ENCODE peak calls at places on chromosomes 3 and 15, in nine cellular contexts. One of them, this sample, is unnamed.

GRCh38 chr3:12198301-12198700 is 39.6 kb upstream of the TIMP4 start:
- DNase-seq in NB4: no peak
- DNase-seq in gastrocnemius medialis: no peak
- DNase-seq in erythroblast: no peak
- DNase-seq in HCT116: no peak
- DNase-seq in sigmoid colon: no peak
- DNase-seq in uterus: no peak
- DNase-seq in right lobe of liver: no peak
- DNase-seq in prostate gland: no peak
- DNase-seq in this sample: no peak

GRCh38 chr3:167814441-167814951 is 79.0 kb downstream of the SERPINI1 start:
- DNase-seq in NB4: no peak
- DNase-seq in gastrocnemius medialis: no peak
- DNase-seq in erythroblast: no peak
- DNase-seq in HCT116: no peak
- DNase-seq in sigmoid colon: no peak
- DNase-seq in uterus: no peak
- DNase-seq in right lobe of liver: no peak
- DNase-seq in prostate gland: peak; percentile 76
- DNase-seq in this sample: peak; percentile 5

GRCh38 chr3:118987466-118987865 is 47.2 kb downstream of the IGSF11 start:
- DNase-seq in NB4: no peak
- DNase-seq in gastrocnemius medialis: no peak
- DNase-seq in erythroblast: no peak
- DNase-seq in HCT116: no peak
- DNase-seq in sigmoid colon: peak; percentile 85
- DNase-seq in uterus: no peak
- DNase-seq in right lobe of liver: peak; percentile 46
- DNase-seq in prostate gland: peak; percentile 50
- DNase-seq in this sample: no peak

GRCh38 chr15:38252481-38253311 is at the start of gene SPRED1:
- DNase-seq in NB4: peak; percentile 52
- DNase-seq in gastrocnemius medialis: peak; percentile 45
- DNase-seq in erythroblast: peak; percentile 47
- DNase-seq in HCT116: no peak
- DNase-seq in sigmoid colon: peak; percentile 90
- DNase-seq in uterus: peak; percentile 73
- DNase-seq in right lobe of liver: peak; percentile 70
- DNase-seq in prostate gland: peak; percentile 67
- DNase-seq in this sample: peak; percentile 29

GRCh38 chr3:58899953-58900298 is 149.9 kb downstream of the CFAP20DC start:
- DNase-seq in NB4: no peak
- DNase-seq in gastrocnemius medialis: no peak
- DNase-seq in erythroblast: no peak
- DNase-seq in HCT116: no peak
- DNase-seq in sigmoid colon: no peak
- DNase-seq in uterus: no peak
- DNase-seq in right lobe of liver: no peak
- DNase-seq in prostate gland: no peak
- DNase-seq in this sample: no peak

GRCh38 chr15:42914728-42915497 is 5.7 kb downstream of the TTBK2 start:
- DNase-seq in NB4: peak; percentile 44
- DNase-seq in gastrocnemius medialis: no peak
- DNase-seq in erythroblast: peak; percentile 15
- DNase-seq in HCT116: no peak
- DNase-seq in sigmoid colon: no peak
- DNase-seq in uterus: no peak
- DNase-seq in right lobe of liver: no peak
- DNase-seq in prostate gland: no peak
- DNase-seq in this sample: no peak

GRCh38 chr15:43206054-43206453 is 14.8 kb downstream of the EPB42 start:
- DNase-seq in NB4: no peak
- DNase-seq in gastrocnemius medialis: no peak
- DNase-seq in erythroblast: no peak
- DNase-seq in HCT116: no peak
- DNase-seq in sigmoid colon: no peak
- DNase-seq in uterus: no peak
- DNase-seq in right lobe of liver: no peak
- DNase-seq in prostate gland: no peak
- DNase-seq in this sample: no peak

GRCh38 chr3:43537206-43537605 is 84.6 kb downstream of the ANO10 start:
- DNase-seq in NB4: no peak
- DNase-seq in gastrocnemius medialis: no peak
- DNase-seq in erythroblast: no peak
- DNase-seq in HCT116: no peak
- DNase-seq in sigmoid colon: no peak
- DNase-seq in uterus: no peak
- DNase-seq in right lobe of liver: no peak
- DNase-seq in prostate gland: no peak
- DNase-seq in this sample: no peak

GRCh38 chr3:47004369-47005211 is 25.1 kb downstream of the NBEAL2 start:
- DNase-seq in NB4: no peak
- DNase-seq in gastrocnemius medialis: no peak
- DNase-seq in erythroblast: no peak
- DNase-seq in HCT116: no peak
- DNase-seq in sigmoid colon: peak; percentile 59
- DNase-seq in uterus: peak; percentile 12
- DNase-seq in right lobe of liver: no peak
- DNase-seq in prostate gland: no peak
- DNase-seq in this sample: no peak

GRCh38 chr3:47001731-47002489 is 22.4 kb downstream of the NBEAL2 start:
- DNase-seq in NB4: no peak
- DNase-seq in gastrocnemius medialis: no peak
- DNase-seq in erythroblast: no peak
- DNase-seq in HCT116: no peak
- DNase-seq in sigmoid colon: peak; percentile 55
- DNase-seq in uterus: no peak
- DNase-seq in right lobe of liver: no peak
- DNase-seq in prostate gland: no peak
- DNase-seq in this sample: no peak

GRCh38 chr3:47005212-47006144 is 26.0 kb downstream of the NBEAL2 start:
- DNase-seq in NB4: no peak
- DNase-seq in gastrocnemius medialis: no peak
- DNase-seq in erythroblast: no peak
- DNase-seq in HCT116: no peak
- DNase-seq in sigmoid colon: peak; percentile 65
- DNase-seq in uterus: peak; percentile 13
- DNase-seq in right lobe of liver: no peak
- DNase-seq in prostate gland: peak; percentile 54
- DNase-seq in this sample: no peak

GRCh38 chr3:47002490-47003410 is 23.3 kb downstream of the NBEAL2 start:
- DNase-seq in NB4: no peak
- DNase-seq in gastrocnemius medialis: no peak
- DNase-seq in erythroblast: no peak
- DNase-seq in HCT116: no peak
- DNase-seq in sigmoid colon: peak; percentile 61
- DNase-seq in uterus: no peak
- DNase-seq in right lobe of liver: no peak
- DNase-seq in prostate gland: no peak
- DNase-seq in this sample: no peak

DNA sequence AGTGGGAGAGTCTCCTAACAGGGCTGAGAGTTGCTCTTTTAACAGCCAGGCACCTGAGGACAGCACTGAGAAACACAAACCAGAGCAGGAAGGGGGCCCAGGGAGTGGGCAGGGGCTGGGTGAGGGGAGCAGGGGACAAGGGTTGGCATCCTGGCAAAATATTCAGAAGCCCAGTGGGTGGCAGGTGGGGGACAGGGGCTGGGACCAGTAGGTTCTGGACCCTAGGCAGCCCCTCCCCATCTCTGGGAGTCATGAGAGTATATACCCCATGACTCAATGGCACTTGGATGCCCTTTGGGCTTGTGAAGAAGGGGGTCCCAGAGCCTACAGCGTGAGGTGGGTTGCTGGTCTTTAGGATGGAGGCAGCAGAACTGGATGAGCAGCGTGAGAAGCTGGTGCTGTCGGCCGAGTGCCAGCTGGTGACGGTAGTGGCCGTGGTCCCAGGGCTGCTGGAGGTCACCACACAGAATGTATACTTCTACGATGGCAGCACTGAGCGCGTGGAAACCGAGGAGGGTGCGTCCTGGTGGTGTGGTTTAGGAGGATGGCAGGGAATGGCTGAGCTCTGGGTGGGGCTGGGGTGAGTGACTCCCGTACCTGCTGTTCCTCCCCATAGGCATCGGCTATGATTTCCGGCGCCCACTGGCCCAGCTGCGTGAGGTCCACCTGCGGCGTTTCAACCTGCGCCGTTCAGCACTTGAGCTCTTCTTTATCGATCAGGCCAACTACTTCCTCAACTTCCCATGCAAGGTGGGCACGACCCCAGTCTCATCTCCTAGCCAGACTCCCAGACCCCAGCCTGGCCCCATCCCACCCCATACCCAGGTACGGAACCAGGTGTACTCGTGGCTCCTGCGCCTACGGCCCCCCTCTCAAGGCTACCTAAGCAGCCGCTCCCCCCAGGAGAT is 24.2 kb downstream of the NBEAL2 start:
- DNase-seq in NB4: no peak
- DNase-seq in gastrocnemius medialis: no peak
- DNase-seq in erythroblast: no peak
- DNase-seq in HCT116: no peak
- DNase-seq in sigmoid colon: peak; percentile 61
- DNase-seq in uterus: peak; percentile 14
- DNase-seq in right lobe of liver: no peak
- DNase-seq in prostate gland: no peak
- DNase-seq in this sample: no peak
- TF ChIP-seq POLR2A in NB4: no peak
- TF ChIP-seq POLR2A in gastrocnemius medialis: no peak
- TF ChIP-seq POLR2A in erythroblast: no peak
- TF ChIP-seq POLR2A in HCT116: no peak
- TF ChIP-seq POLR2A in sigmoid colon: no peak
- TF ChIP-seq POLR2A in uterus: no peak
- TF ChIP-seq POLR2A in right lobe of liver: no peak
- TF ChIP-seq POLR2A in prostate gland: no peak
- TF ChIP-seq POLR2A in this sample: no peak

DNA sequence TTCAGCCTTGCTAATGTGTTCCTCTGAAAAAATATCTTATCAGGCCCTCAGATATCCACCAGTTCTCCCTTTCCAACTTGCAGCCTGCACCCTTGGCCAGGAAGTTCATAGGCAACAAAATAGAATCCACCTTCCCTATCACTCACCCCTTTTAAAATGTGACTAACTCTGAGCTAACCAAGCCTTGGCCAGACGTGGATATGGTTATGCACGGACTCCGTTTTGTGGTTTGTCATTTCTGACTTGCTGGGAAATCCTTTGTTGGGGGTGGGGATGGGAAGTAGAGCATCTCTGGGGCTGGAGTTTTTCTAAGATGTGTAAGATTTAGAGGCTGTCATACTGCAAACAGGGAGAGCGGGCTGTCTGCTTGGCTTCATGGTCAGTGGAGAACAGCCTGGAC is 62.5 kb downstream of the SMAD3 start:
- DNase-seq in NB4: peak; percentile 76
- DNase-seq in gastrocnemius medialis: no peak
- DNase-seq in erythroblast: no peak
- DNase-seq in HCT116: peak; percentile 76
- DNase-seq in sigmoid colon: no peak
- DNase-seq in uterus: peak; percentile 59
- DNase-seq in right lobe of liver: no peak
- DNase-seq in prostate gland: no peak
- DNase-seq in this sample: peak; percentile 50
- TF ChIP-seq POLR2A in NB4: no peak
- TF ChIP-seq POLR2A in gastrocnemius medialis: no peak
- TF ChIP-seq POLR2A in erythroblast: no peak
- TF ChIP-seq POLR2A in HCT116: no peak
- TF ChIP-seq POLR2A in sigmoid colon: no peak
- TF ChIP-seq POLR2A in uterus: no peak
- TF ChIP-seq POLR2A in right lobe of liver: no peak
- TF ChIP-seq POLR2A in prostate gland: no peak
- TF ChIP-seq POLR2A in this sample: no peak

DNA sequence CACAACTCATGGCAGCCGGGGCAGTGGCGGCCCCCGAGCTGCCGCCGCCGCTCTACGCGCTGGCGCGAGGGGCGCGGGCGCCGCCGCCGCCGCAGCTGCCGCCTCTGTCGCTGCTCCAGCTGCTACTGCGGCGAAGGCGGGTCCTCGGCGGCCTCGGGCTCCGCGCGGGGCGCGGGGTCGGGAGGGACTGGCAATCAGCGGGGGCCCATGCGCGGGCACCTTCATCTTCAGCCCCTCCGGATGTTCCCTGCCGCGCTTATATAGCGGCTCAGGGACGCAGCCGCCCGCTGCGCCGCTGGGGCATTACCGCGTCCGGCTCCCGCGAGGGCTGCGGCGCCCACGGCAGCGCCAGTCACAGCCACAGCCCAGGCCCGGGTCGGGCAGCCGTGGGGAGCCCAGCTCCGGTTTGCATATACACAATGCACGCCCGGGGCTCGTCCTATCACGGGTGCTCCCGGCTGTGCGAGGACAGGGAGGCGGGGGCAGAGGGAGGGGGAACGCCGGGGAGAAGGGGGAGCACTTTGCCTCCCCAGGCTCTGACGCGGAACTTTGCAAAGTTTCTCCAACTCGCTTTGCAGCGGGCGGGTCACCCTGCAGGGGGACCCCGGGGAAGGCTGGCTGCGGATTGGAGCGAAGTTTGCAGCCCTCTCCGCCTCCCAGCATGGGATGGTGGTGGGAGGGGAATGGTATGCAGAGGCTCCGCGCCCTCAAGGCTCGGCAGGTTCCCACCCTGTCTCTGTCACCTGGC is at the start of gene VGLL3:
- DNase-seq in NB4: no peak
- DNase-seq in gastrocnemius medialis: peak; percentile 41
- DNase-seq in erythroblast: no peak
- DNase-seq in HCT116: no peak
- DNase-seq in sigmoid colon: peak; percentile 93
- DNase-seq in uterus: peak; percentile 80
- DNase-seq in right lobe of liver: no peak
- DNase-seq in prostate gland: peak; percentile 83
- DNase-seq in this sample: no peak
- TF ChIP-seq POLR2A in NB4: no peak
- TF ChIP-seq POLR2A in gastrocnemius medialis: peak; percentile 62
- TF ChIP-seq POLR2A in erythroblast: no peak
- TF ChIP-seq POLR2A in HCT116: no peak
- TF ChIP-seq POLR2A in sigmoid colon: peak; percentile 23
- TF ChIP-seq POLR2A in uterus: peak; percentile 13
- TF ChIP-seq POLR2A in right lobe of liver: peak; percentile 17
- TF ChIP-seq POLR2A in prostate gland: peak; percentile 22
- TF ChIP-seq POLR2A in this sample: no peak

GRCh38 chr3:175479800-175480199 is 620.7 kb downstream of the NAALADL2 start:
- DNase-seq in NB4: no peak
- DNase-seq in gastrocnemius medialis: no peak
- DNase-seq in erythroblast: no peak
- DNase-seq in HCT116: no peak
- DNase-seq in sigmoid colon: no peak
- DNase-seq in uterus: no peak
- DNase-seq in right lobe of liver: no peak
- DNase-seq in prostate gland: no peak
- DNase-seq in this sample: no peak
- TF ChIP-seq POLR2A in NB4: no peak
- TF ChIP-seq POLR2A in gastrocnemius medialis: no peak
- TF ChIP-seq POLR2A in erythroblast: no peak
- TF ChIP-seq POLR2A in HCT116: no peak
- TF ChIP-seq POLR2A in sigmoid colon: no peak
- TF ChIP-seq POLR2A in uterus: no peak
- TF ChIP-seq POLR2A in right lobe of liver: no peak
- TF ChIP-seq POLR2A in prostate gland: no peak
- TF ChIP-seq POLR2A in this sample: no peak

GRCh38 chr3:157089455-157090221 is 70.3 kb downstream of the CCNL1 start:
- DNase-seq in NB4: no peak
- DNase-seq in gastrocnemius medialis: no peak
- DNase-seq in erythroblast: no peak
- DNase-seq in HCT116: no peak
- DNase-seq in sigmoid colon: peak; percentile 77
- DNase-seq in uterus: peak; percentile 50
- DNase-seq in right lobe of liver: peak; percentile 54
- DNase-seq in prostate gland: peak; percentile 20
- DNase-seq in this sample: no peak
- TF ChIP-seq POLR2A in NB4: no peak
- TF ChIP-seq POLR2A in gastrocnemius medialis: no peak
- TF ChIP-seq POLR2A in erythroblast: no peak
- TF ChIP-seq POLR2A in HCT116: no peak
- TF ChIP-seq POLR2A in sigmoid colon: no peak
- TF ChIP-seq POLR2A in uterus: no peak
- TF ChIP-seq POLR2A in right lobe of liver: no peak
- TF ChIP-seq POLR2A in prostate gland: no peak
- TF ChIP-seq POLR2A in this sample: no peak

GRCh38 chr15:74780983-74781672 is 752 bp upstream of the CSK start:
- DNase-seq in NB4: peak; percentile 92
- DNase-seq in gastrocnemius medialis: no peak
- DNase-seq in erythroblast: peak; percentile 35
- DNase-seq in HCT116: no peak
- DNase-seq in sigmoid colon: no peak
- DNase-seq in uterus: no peak
- DNase-seq in right lobe of liver: peak; percentile 85
- DNase-seq in prostate gland: no peak
- DNase-seq in this sample: no peak
- TF ChIP-seq POLR2A in NB4: no peak
- TF ChIP-seq POLR2A in gastrocnemius medialis: no peak
- TF ChIP-seq POLR2A in erythroblast: no peak
- TF ChIP-seq POLR2A in HCT116: no peak
- TF ChIP-seq POLR2A in sigmoid colon: no peak
- TF ChIP-seq POLR2A in uterus: no peak
- TF ChIP-seq POLR2A in right lobe of liver: peak; percentile 76
- TF ChIP-seq POLR2A in prostate gland: no peak
- TF ChIP-seq POLR2A in this sample: no peak